ENCODE peak calls at places on chromosomes 5 and 9, in six cellular contexts. D, B, J, R, E and Y are unnamed samples.
A peak's percentile ranks its signal among the peaks of the same experiment; 100 is the strongest.

GRCh38 chr5:108747111-108748009 is at the start of gene FER:
- DNase-seq in D (peak; percentile 78), B (no peak), J (no peak), R (no peak), E (peak; percentile 61), Y (no peak)

GRCh38 chr9:125538092-125538473 is 168.9 kb downstream of the MAPKAP1 start:
- DNase-seq in D (peak; percentile 72), B (no peak), J (no peak), R (peak; percentile 74), E (peak; percentile 39), Y (peak; percentile 60)

GRCh38 chr5:154375331-154376008 is 70.3 kb upstream of the SAP30L start:
- DNase-seq in D (no peak), B (no peak), J (no peak), R (no peak), E (no peak), Y (no peak)

GRCh38 chr5:50853151-50853550 is 186.7 kb downstream of the PARP8 start:
- DNase-seq in D (no peak), B (peak; percentile 61), J (no peak), R (no peak), E (peak; percentile 48), Y (peak; percentile 21)

GRCh38 chr9:68502279-68502678 is 38.4 kb downstream of the TMEM252 start:
- DNase-seq in D (no peak), B (no peak), J (no peak), R (no peak), E (no peak), Y (no peak)

GRCh38 chr9:114460513-114461225 is 44.6 kb downstream of the WHRN start:
- DNase-seq in D (no peak), B (no peak), J (no peak), R (no peak), E (no peak), Y (no peak)

GRCh38 chr5:147455321-147455720 is 54.5 kb downstream of the DPYSL3 start:
- DNase-seq in D (no peak), B (peak; percentile 87), J (no peak), R (no peak), E (no peak), Y (no peak)

GRCh38 chr9:69173891-69174644 is at the start of gene TJP2:
- DNase-seq in D (no peak), B (peak; percentile 82), J (peak; percentile 41), R (peak; percentile 40), E (peak; percentile 61), Y (peak; percentile 30)

GRCh38 chr9:80789831-80790230 is 899.5 kb downstream of the TLE1 start:
- DNase-seq in D (no peak), B (no peak), J (no peak), R (no peak), E (no peak), Y (no peak)

GRCh38 chr5:40502736-40503135 is 177.0 kb upstream of the PTGER4 start:
- DNase-seq in D (no peak), B (no peak), J (no peak), R (no peak), E (no peak), Y (no peak)

GRCh38 chr9:14030350-14030823 is 283.6 kb downstream of the NFIB start:
- DNase-seq in D (peak; percentile 48), B (no peak), J (no peak), R (no peak), E (no peak), Y (no peak)

GRCh38 chr5:66382152-66382551 is 214.0 kb upstream of the MAST4 start:
- DNase-seq in D (no peak), B (no peak), J (no peak), R (no peak), E (no peak), Y (no peak)

GRCh38 chr5:132877938-132878337 is 4.5 kb downstream of the LEAP2 start:
- DNase-seq in D (no peak), B (no peak), J (no peak), R (peak; percentile 40), E (peak; percentile 28), Y (peak; percentile 56)

GRCh38 chr5:82275267-82275664 is 2.9 kb downstream of the RPS23 start:
- DNase-seq in D (no peak), B (no peak), J (no peak), R (no peak), E (no peak), Y (no peak)

GRCh38 chr9:118595719-118596305 is 773.4 kb downstream of the BRINP1 start:
- DNase-seq in D (peak; percentile 65), B (peak; percentile 66), J (no peak), R (no peak), E (peak; percentile 24), Y (peak; percentile 7)

GRCh38 chr9:117073539-117074336 is 341.1 kb downstream of the ASTN2 start:
- DNase-seq in D (peak; percentile 21), B (no peak), J (no peak), R (no peak), E (no peak), Y (no peak)

GRCh38 chr5:30279237-30279636 is 914.2 kb upstream of the CDH6 start:
- DNase-seq in D (no peak), B (no peak), J (no peak), R (no peak), E (no peak), Y (no peak)

GRCh38 chr9:98974994-98975712 is 31.4 kb downstream of the COL15A1 start:
- DNase-seq in D (peak; percentile 75), B (peak; percentile 95), J (peak; percentile 79), R (peak; percentile 93), E (peak; percentile 88), Y (peak; percentile 89)

GRCh38 chr5:181203842-181204560 is 995 bp downstream of the TRIM7 start:
- DNase-seq in D (peak; percentile 63), B (peak; percentile 66), J (no peak), R (no peak), E (no peak), Y (no peak)

GRCh38 chr5:82467006-82467561 is 188.9 kb upstream of the RPS23 start:
- DNase-seq in D (no peak), B (no peak), J (no peak), R (no peak), E (no peak), Y (no peak)

GRCh38 chr5:132497488-132497997 is 7.0 kb upstream of the IRF1 start:
- DNase-seq in D (peak; percentile 82), B (peak; percentile 88), J (peak; percentile 35), R (peak; percentile 63), E (peak; percentile 62), Y (peak; percentile 55)

GRCh38 chr5:862367-863243 is 11.8 kb upstream of the ZDHHC11 start:
- DNase-seq in D (no peak), B (no peak), J (no peak), R (no peak), E (no peak), Y (no peak)
- TF ChIP-seq POLR2A in D (no peak), B (no peak), J (no peak), R (no peak), E (no peak), Y (no peak)

DNA sequence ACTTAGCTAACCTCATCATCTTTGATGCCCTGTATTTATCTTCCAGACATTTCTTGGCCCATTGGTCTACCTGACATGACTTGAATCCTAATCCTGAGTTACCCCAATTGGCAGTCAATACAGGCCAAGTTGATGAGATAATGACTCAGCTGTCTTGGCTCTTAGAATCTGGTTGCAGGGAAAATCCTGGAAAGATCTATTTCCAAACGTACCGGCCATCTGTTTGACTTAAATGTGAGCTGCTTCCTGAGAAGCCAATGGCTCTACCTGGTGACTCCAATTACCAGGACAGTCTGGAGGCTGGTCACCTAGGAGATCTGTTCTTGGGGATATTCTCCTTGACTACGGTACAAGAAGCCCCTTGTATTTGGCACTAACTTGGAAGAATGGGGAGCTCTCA is 475.2 kb upstream of the BRINP1 start:
- DNase-seq in D (no peak), B (no peak), J (no peak), R (no peak), E (no peak), Y (no peak)
- TF ChIP-seq CTCF in D (no peak), B (no peak), J (no peak), R (no peak), E (no peak), Y (no peak)

GRCh38 chr9:91891915-91892314 is 58.1 kb downstream of the ROR2 start:
- DNase-seq in D (no peak), B (no peak), J (no peak), R (no peak), E (no peak), Y (no peak)
- TF ChIP-seq EP300 in D (no peak), B (no peak), J (no peak), R (no peak), E (no peak), Y (no peak)

GRCh38 chr5:149888280-149888679 is 56.3 kb downstream of the PDE6A start:
- DNase-seq in D (no peak), B (no peak), J (no peak), R (no peak), E (no peak), Y (no peak)
- TF ChIP-seq POLR2A in D (no peak), B (no peak), J (no peak), R (no peak), E (no peak), Y (no peak)

GRCh38 chr9:126564716-126565115 is 49.0 kb upstream of the LMX1B start:
- DNase-seq in D (no peak), B (no peak), J (no peak), R (no peak), E (no peak), Y (no peak)
- TF ChIP-seq CTCF in D (peak; percentile 10), B (no peak), J (no peak), R (no peak), E (no peak), Y (no peak)

GRCh38 chr9:95510610-95511231 is 6.0 kb downstream of the PTCH1 start:
- DNase-seq in D (peak; percentile 93), B (peak; percentile 96), J (peak; percentile 88), R (peak; percentile 93), E (peak; percentile 91), Y (peak; percentile 92)
- TF ChIP-seq EP300 in D (no peak), B (no peak), J (no peak), R (no peak), E (no peak), Y (no peak)

GRCh38 chr5:44868541-44868940 is 59.8 kb downstream of the MRPS30 start:
- DNase-seq in D (no peak), B (no peak), J (no peak), R (no peak), E (no peak), Y (no peak)

GRCh38 chr5:44875661-44876250 is 67.0 kb downstream of the MRPS30 start:
- DNase-seq in D (peak; percentile 78), B (no peak), J (no peak), R (no peak), E (no peak), Y (no peak)

GRCh38 chr5:44870430-44870829 is 61.7 kb downstream of the MRPS30 start:
- DNase-seq in D (no peak), B (no peak), J (no peak), R (no peak), E (no peak), Y (no peak)

GRCh38 chr5:44871401-44871800 is 62.7 kb downstream of the MRPS30 start:
- DNase-seq in D (no peak), B (no peak), J (no peak), R (no peak), E (no peak), Y (no peak)
- TF ChIP-seq POLR2A in D (no peak), B (no peak), J (no peak), R (no peak), E (no peak), Y (no peak)

GRCh38 chr5:173163219-173163618 is 18.9 kb downstream of the BNIP1 start:
- DNase-seq in D (no peak), B (no peak), J (no peak), R (no peak), E (no peak), Y (no peak)
- TF ChIP-seq CTCF in D (no peak), B (no peak), J (no peak), R (no peak), E (no peak), Y (no peak)

GRCh38 chr5:144394036-144394435 is 223.4 kb downstream of the KCTD16 start:
- DNase-seq in D (no peak), B (no peak), J (no peak), R (no peak), E (no peak), Y (no peak)
- TF ChIP-seq EP300 in D (no peak), B (no peak), J (no peak), R (no peak), E (no peak), Y (no peak)